ENCODE peak calls at places on chromosome X, in five cellular contexts. K is HFF-Myc, C is astrocyte of the spinal cord, O is stomach, Q is ovary. T is an unnamed sample.
A peak's percentile ranks its signal among the peaks of the same experiment; 100 is the strongest.

GRCh38 chrX:69795702-69796101 is 179.8 kb downstream of the EDA start:
- DNase-seq in Q (no peak), K (no peak), O (no peak), C (no peak), T (no peak)

GRCh38 chrX:10486373-10486772 is 134.0 kb downstream of the MID1 start:
- DNase-seq in K (no peak), Q (no peak), C (peak; percentile 65), O (no peak), T (peak; percentile 87)

GRCh38 chrX:145881175-145881867 is 63.7 kb downstream of the SLITRK2 start:
- DNase-seq in C (no peak), Q (no peak), K (no peak), O (no peak), T (no peak)

GRCh38 chrX:71224969-71225368 is 1.9 kb downstream of the GJB1 start:
- DNase-seq in Q (peak; percentile 31), C (no peak), K (no peak), O (no peak), T (peak; percentile 3)

GRCh38 chrX:119376312-119376711 is 22.8 kb upstream of the SLC25A43 start:
- DNase-seq in C (no peak), K (no peak), O (no peak), Q (no peak), T (no peak)

GRCh38 chrX:6678313-6678712 is 143.4 kb upstream of the VCX3A start:
- DNase-seq in O (peak; percentile 27), Q (no peak), C (no peak), K (no peak), T (no peak)

GRCh38 chrX:16946971-16947562 is 609 bp downstream of the REPS2 start:
- DNase-seq in O (peak; percentile 41), K (no peak), C (no peak), Q (peak; percentile 33), T (no peak)

GRCh38 chrX:66018585-66019309 is 21.1 kb downstream of the VSIG4 start:
- DNase-seq in C (no peak), Q (no peak), K (no peak), O (no peak), T (no peak)

GRCh38 chrX:13430136-13430827 is 110.4 kb upstream of the ATXN3L start:
- DNase-seq in C (peak; percentile 74), Q (no peak), K (no peak), O (no peak), T (peak; percentile 68)

GRCh38 chrX:84187501-84188319 is at the start of gene RPS6KA6:
- DNase-seq in C (peak; percentile 17), Q (peak; percentile 56), K (no peak), O (no peak), T (peak; percentile 30)

GRCh38 chrX:105323951-105324350 is 103.5 kb upstream of the TEX13A start:
- DNase-seq in C (peak; percentile 66), Q (no peak), O (no peak), K (no peak), T (peak; percentile 80)

GRCh38 chrX:8946488-8947050 is 87.4 kb downstream of the FAM9B start:
- DNase-seq in Q (no peak), C (no peak), K (no peak), O (no peak), T (no peak)

GRCh38 chrX:97691901-97692455 is 808.3 kb downstream of the RPA4 start:
- DNase-seq in O (no peak), C (no peak), Q (no peak), K (no peak), T (no peak)

GRCh38 chrX:115268421-115268820 is 21.1 kb upstream of the LUZP4 start:
- DNase-seq in C (no peak), Q (no peak), O (no peak), K (no peak), T (peak; percentile 4)
- TF ChIP-seq CTCF in C (peak; percentile 38), Q (no peak), O (no peak), K (peak; percentile 18), T (peak; percentile 50)

GRCh38 chrX:75154871-75155270 is 1.2 kb downstream of the ABCB7 start:
- DNase-seq in O (no peak), K (no peak), Q (no peak), C (no peak), T (no peak)
- H3K4me3 ChIP-seq in O (peak overlapping the region; percentile 66), K (no peak overlapping the region), Q (no peak overlapping the region), C (no peak overlapping the region), T (no peak overlapping the region)

GRCh38 chrX:103250977-103251376 is 4.0 kb downstream of the TCEAL8 start:
- DNase-seq in C (no peak), K (no peak), O (no peak), Q (no peak), T (no peak)

GRCh38 chrX:103254171-103254824 is 657 bp downstream of the TCEAL8 start:
- DNase-seq in Q (peak; percentile 68), K (peak; percentile 2), O (peak; percentile 42), C (peak; percentile 40), T (peak; percentile 33)

GRCh38 chrX:103249805-103250204 is 5.2 kb downstream of the TCEAL8 start:
- DNase-seq in O (no peak), K (no peak), Q (no peak), C (no peak), T (no peak)

GRCh38 chrX:103253608-103254007 is 1.3 kb downstream of the TCEAL8 start:
- DNase-seq in C (peak; percentile 0), O (no peak), Q (no peak), K (no peak), T (peak; percentile 14)

DNA sequence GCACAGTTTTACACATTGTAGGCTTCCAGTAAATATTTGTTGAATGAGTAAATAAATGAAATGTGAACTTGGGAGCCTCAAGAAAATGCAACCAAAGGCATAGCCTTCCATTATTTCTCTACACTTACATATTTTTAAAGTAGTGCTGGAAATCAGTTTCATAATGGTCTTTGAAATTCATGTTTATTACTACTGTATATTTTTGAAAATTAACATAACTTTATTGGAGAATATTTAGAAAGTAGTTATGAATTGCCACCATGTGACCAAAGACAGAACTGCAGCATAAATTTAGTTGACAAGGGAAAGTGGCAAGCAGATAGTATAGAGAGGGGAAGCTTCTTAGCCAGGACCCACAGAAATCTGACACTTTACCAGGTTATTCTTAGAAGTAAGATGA is 6.4 kb downstream of the TCEAL8 start:
- DNase-seq in C (peak; percentile 22), Q (no peak), O (no peak), K (no peak), T (peak; percentile 30)
- TF ChIP-seq CTCF in C (peak; percentile 34), Q (no peak), O (no peak), K (peak; percentile 20), T (peak; percentile 49)

DNA sequence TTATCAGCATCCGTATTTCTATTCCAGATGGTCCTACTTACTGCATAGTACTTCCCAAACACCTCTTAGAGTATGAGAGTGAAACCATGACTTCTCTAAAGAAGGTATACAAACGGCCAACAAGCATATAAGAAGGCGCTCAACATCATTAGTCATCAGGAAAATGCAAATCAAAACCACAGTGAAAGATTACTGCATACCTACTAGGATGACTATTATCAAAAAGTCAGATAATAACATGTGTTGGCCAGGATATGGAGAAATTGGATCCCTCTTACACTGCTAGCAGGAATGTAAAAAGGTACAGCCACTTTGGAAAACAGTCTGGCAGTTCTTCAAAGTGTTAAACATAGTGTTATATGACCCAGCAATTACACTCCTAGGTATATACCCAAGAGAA is 215.3 kb upstream of the CXorf66 start:
- DNase-seq in O (no peak), Q (no peak), K (no peak), C (peak; percentile 81), T (peak; percentile 34)
- H3K4me3 ChIP-seq in O (no peak overlapping the region), Q (no peak overlapping the region), K (no peak overlapping the region), C (no peak overlapping the region), T (no peak overlapping the region)

DNA sequence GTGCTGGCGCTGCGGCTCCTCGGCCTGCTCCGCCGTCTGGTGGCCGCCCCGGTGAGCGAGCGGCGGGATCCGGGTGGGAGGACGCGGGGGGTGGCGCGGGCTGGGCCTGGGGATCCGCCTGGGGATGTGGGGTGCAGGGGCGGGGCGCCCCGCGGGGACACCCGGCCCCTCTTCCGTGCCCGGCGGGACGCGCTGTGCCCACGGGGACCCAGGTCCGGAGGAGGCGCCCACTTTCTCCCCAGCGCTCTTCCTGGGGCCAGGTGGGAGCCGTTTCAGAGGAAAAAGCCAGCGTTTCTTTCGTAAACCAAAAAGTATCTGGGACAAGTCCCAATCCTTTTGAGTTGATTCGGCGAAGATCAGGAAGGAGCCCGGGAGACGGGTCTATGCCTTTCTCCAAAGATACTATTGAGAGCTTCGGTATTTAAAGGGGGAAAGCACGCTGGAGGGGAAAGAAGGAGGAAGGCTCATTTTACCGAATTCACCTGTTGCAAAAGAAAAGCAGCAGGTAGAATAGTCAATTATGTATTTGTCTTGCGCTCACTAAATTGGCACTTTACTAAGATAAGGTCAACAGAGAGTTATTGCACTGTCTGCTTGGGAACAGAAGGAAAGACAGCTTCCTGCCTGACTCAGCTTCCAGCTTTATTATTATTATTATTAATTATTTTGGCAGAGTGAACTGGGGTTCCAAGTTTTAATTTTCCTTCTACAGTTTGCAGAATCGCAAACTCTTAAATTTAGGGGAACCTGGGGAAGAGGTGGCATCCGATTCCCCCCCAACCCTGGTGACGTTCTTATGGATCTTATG is 81.5 kb upstream of the CD99 start:
- DNase-seq in O (no peak), Q (no peak), K (no peak), C (peak; percentile 43), T (peak; percentile 24)
- TF ChIP-seq CTCF in O (no peak), Q (no peak), K (no peak), C (no peak), T (no peak)

DNA sequence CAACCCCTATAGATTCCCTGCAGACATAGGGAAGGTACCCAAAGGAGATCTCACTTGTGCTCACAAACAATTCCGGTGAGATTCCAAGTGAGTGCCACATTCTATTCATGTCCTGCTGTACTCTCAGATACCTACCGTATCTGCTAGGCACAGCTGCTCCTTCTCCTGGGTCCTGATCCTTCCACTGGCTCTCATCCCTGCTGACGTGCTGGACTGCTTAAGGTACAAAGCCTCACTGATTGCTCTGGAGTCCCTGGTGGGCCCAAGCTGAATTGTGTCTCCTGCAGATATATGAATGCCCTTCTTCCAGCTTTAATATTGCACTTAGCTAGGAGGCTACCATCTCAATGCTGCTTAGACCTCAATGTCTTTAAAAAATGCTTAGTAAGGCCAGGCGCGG is 2.4 kb downstream of the TCEAL1 start:
- DNase-seq in O (no peak), C (no peak), K (no peak), Q (no peak), T (no peak)
- H3K4me3 ChIP-seq in O (no peak overlapping the region), C (no peak overlapping the region), K (no peak overlapping the region), Q (peak overlapping the region; percentile 59), T (no peak overlapping the region)